ENCODE peak calls at places on chromosomes 16 and 17, in seven cellular contexts. Q, K, G, R, D, S and F are unnamed samples.

GRCh38 chr17:81137248-81137647 is 28.1 kb upstream of the PVALEF start:
- DNase-seq in K (no peak), S (no peak), D (no peak), R (no peak), Q (no peak), G (no peak), F (no peak)

GRCh38 chr17:50173335-50173941 is 7.6 kb downstream of the SGCA start:
- DNase-seq in S (no peak), Q (no peak), G (peak; percentile 85), K (no peak), R (no peak), D (no peak), F (peak; percentile 75)

GRCh38 chr17:39450847-39451581 is at the start of gene MED1:
- DNase-seq in Q (peak; percentile 90), S (peak; percentile 90), G (peak; percentile 97), K (peak; percentile 79), R (peak; percentile 95), D (peak; percentile 86), F (peak; percentile 97)

GRCh38 chr16:51048544-51048943 is 102.5 kb downstream of the SALL1 start:
- DNase-seq in R (no peak), S (no peak), K (no peak), G (no peak), D (no peak), Q (no peak), F (peak; percentile 47)

GRCh38 chr17:57921342-57921741 is 33.9 kb downstream of the CUEDC1 start:
- DNase-seq in S (no peak), G (no peak), K (no peak), R (no peak), Q (no peak), D (no peak), F (no peak)

GRCh38 chr16:50425648-50426047 is 56.9 kb upstream of the BRD7 start:
- DNase-seq in K (no peak), R (no peak), S (no peak), Q (no peak), G (no peak), D (peak; percentile 15), F (no peak)

GRCh38 chr16:89560413-89561194 is at the start of gene RPL13:
- DNase-seq in D (peak; percentile 89), S (peak; percentile 92), K (peak; percentile 86), R (peak; percentile 95), Q (peak; percentile 92), G (peak; percentile 91), F (peak; percentile 94)

GRCh38 chr17:79046501-79047280 is 22.7 kb downstream of the C1QTNF1 start:
- DNase-seq in K (no peak), Q (no peak), G (no peak), R (no peak), S (no peak), D (no peak), F (no peak)

GRCh38 chr16:68640972-68641371 is 4.1 kb upstream of the CDH3 start:
- DNase-seq in G (no peak), K (no peak), D (no peak), S (no peak), Q (no peak), R (no peak), F (peak; percentile 34)

GRCh38 chr17:4591529-4591928 is 7.2 kb downstream of the SMTNL2 start:
- DNase-seq in S (no peak), K (no peak), G (no peak), Q (no peak), D (no peak), R (no peak), F (peak; percentile 9)

GRCh38 chr17:57909548-57909947 is 45.7 kb downstream of the CUEDC1 start:
- DNase-seq in G (no peak), Q (no peak), D (no peak), R (no peak), S (no peak), K (no peak), F (no peak)

GRCh38 chr16:28085376-28086171 is 22.1 kb upstream of the GSG1L start:
- DNase-seq in K (no peak), R (no peak), Q (no peak), S (no peak), G (no peak), D (no peak), F (no peak)

GRCh38 chr17:74307984-74308773 is 17.8 kb upstream of the KIF19 start:
- DNase-seq in D (peak; percentile 89), S (no peak), K (no peak), Q (no peak), R (no peak), G (no peak), F (peak; percentile 66)

GRCh38 chr16:19330801-19331484 is 45.4 kb downstream of the CLEC19A start:
- DNase-seq in G (no peak), K (no peak), S (no peak), Q (no peak), R (no peak), D (no peak), F (peak; percentile 88)

GRCh38 chr16:85168732-85169256 is 56.5 kb upstream of the CIBAR2 start:
- DNase-seq in Q (no peak), S (no peak), D (no peak), R (no peak), K (peak; percentile 46), G (peak; percentile 30), F (no peak)

GRCh38 chr17:73376152-73376551 is 64.4 kb upstream of the CDC42EP4 start:
- DNase-seq in R (no peak), D (no peak), K (no peak), S (no peak), Q (no peak), G (no peak), F (no peak)

GRCh38 chr17:61312406-61313295 is 87.0 kb upstream of the TBX2 start:
- DNase-seq in G (no peak), K (no peak), R (no peak), S (no peak), Q (no peak), D (no peak), F (no peak)

GRCh38 chr16:68298907-68299515 is 11.7 kb downstream of the SLC7A6OS start:
- DNase-seq in G (peak; percentile 74), D (no peak), S (no peak), R (no peak), K (no peak), Q (no peak), F (no peak)